ENCODE peak calls at places on chromosomes 4 and X, in four cellular contexts. K is WTC11, I is K562, S is HepG2. J is an unnamed sample.

GRCh38 chr4:107564326-107564725 is 155.7 kb downstream of the PAPSS1 start:
- DNase-seq in K (no peak), I (no peak), S (no peak), J (no peak)

GRCh38 chr4:89242864-89243740 is 64.5 kb downstream of the GPRIN3 start:
- DNase-seq in K (no peak), I (no peak), S (no peak), J (no peak)

GRCh38 chr4:38099020-38099600 is 138.9 kb downstream of the PTTG2 start:
- DNase-seq in K (no peak), I (no peak), S (no peak), J (no peak)

GRCh38 chr4:100306018-100306417 is 115.8 kb upstream of the DDIT4L start:
- DNase-seq in K (no peak), I (no peak), S (no peak), J (no peak)

GRCh38 chr4:168853770-168854169 is 156.3 kb downstream of the CBR4 start:
- DNase-seq in K (no peak), I (no peak), S (no peak), J (no peak)

GRCh38 chrX:56811599-56811998 is 82.6 kb downstream of the NBDY start:
- DNase-seq in K (no peak), I (no peak), S (no peak), J (no peak)

GRCh38 chr4:18440527-18441215 is 419.1 kb upstream of the LCORL start:
- DNase-seq in K (no peak), I (no peak), S (no peak), J (no peak)

GRCh38 chr4:80196259-80197131 is 808 bp upstream of the PRDM8 start:
- DNase-seq in K (peak), I (no peak), S (no peak), J (peak)

GRCh38 chrX:77087529-77088169 is 359.5 kb upstream of the FGF16 start:
- DNase-seq in K (no peak), I (no peak), S (peak), J (no peak)

GRCh38 chr4:8571702-8572685 is 8.2 kb upstream of the GPR78 start:
- DNase-seq in K (peak), I (no peak), S (no peak), J (no peak)

GRCh38 chr4:58679051-58679450 is 1568.9 kb upstream of the IGFBP7 start:
- DNase-seq in K (no peak), I (no peak), S (no peak), J (no peak)

GRCh38 chr4:188372856-188373255 is 233.6 kb downstream of the TRIML1 start:
- DNase-seq in K (no peak), I (no peak), S (peak), J (no peak)

GRCh38 chr4:26175016-26175786 is 145.6 kb upstream of the RBPJ start:
- DNase-seq in K (no peak), I (no peak), S (no peak), J (no peak)

GRCh38 chrX:153644356-153645125 is 2.5 kb upstream of the DUSP9 start:
- DNase-seq in K (peak), I (no peak), S (no peak), J (no peak)

GRCh38 chrX:9966775-9967408 is at the start of gene CLDN34:
- DNase-seq in K (no peak), I (peak), S (no peak), J (no peak)

GRCh38 chr4:8198206-8198905 is 734 bp upstream of the SH3TC1 start:
- DNase-seq in K (no peak), I (no peak), S (no peak), J (no peak)

GRCh38 chrX:123504630-123505270 is 228.1 kb downstream of the THOC2 start:
- DNase-seq in K (no peak), I (no peak), S (no peak), J (no peak)

GRCh38 chr4:38759077-38759789 is 23.6 kb downstream of the TLR10 start:
- DNase-seq in K (peak), I (peak), S (peak), J (peak)

GRCh38 chr4:184857446-184858121 is 31.8 kb upstream of the ACSL1 start:
- DNase-seq in K (no peak), I (no peak), S (no peak), J (no peak)

GRCh38 chr4:173167793-173168395 is 717 bp upstream of the GALNT7 start:
- DNase-seq in K (peak), I (peak), S (no peak), J (peak)

GRCh38 chr4:175656615-175657014 is 155.4 kb downstream of the GPM6A start:
- DNase-seq in K (no peak), I (no peak), S (no peak), J (no peak)

GRCh38 chrX:28135378-28136047 is 154.3 kb upstream of the DCAF8L1 start:
- DNase-seq in K (no peak), I (no peak), S (no peak), J (no peak)

GRCh38 chr4:134687646-134688628 is 486.3 kb upstream of the PABPC4L start:
- DNase-seq in K (no peak), I (no peak), S (no peak), J (no peak)

GRCh38 chr4:172740434-172740833 is 428.2 kb upstream of the GALNT7 start:
- DNase-seq in K (no peak), I (no peak), S (no peak), J (no peak)

GRCh38 chr4:179626687-179627086 is 2184.4 kb upstream of the AGA start:
- DNase-seq in K (peak), I (no peak), S (peak), J (peak)

GRCh38 chr4:16687845-16688244 is 210.6 kb downstream of the LDB2 start:
- DNase-seq in K (no peak), I (no peak), S (no peak), J (no peak)

GRCh38 chr4:161457311-161457710 is 706.5 kb downstream of the FSTL5 start:
- DNase-seq in K (no peak), I (no peak), S (no peak), J (no peak)

GRCh38 chr4:162347492-162348213 is 183.9 kb upstream of the FSTL5 start:
- DNase-seq in K (no peak), I (no peak), S (no peak), J (no peak)

GRCh38 chrX:9349572-9350259 is 115.1 kb upstream of the TBL1X start:
- DNase-seq in K (no peak), I (no peak), S (no peak), J (no peak)

GRCh38 chr4:161581262-161581661 is 582.5 kb downstream of the FSTL5 start:
- DNase-seq in K (no peak), I (no peak), S (no peak), J (no peak)

GRCh38 chrX:53288173-53288572 is 6.8 kb upstream of the IQSEC2 start:
- DNase-seq in K (peak), I (peak), S (no peak), J (no peak)

GRCh38 chr4:47071863-47072441 is 40.6 kb downstream of the GABRB1 start:
- DNase-seq in K (no peak), I (no peak), S (no peak), J (no peak)

GRCh38 chr4:39591290-39591689 is 47.4 kb downstream of the SMIM14 start:
- DNase-seq in K (no peak), I (no peak), S (peak), J (no peak)

DNA sequence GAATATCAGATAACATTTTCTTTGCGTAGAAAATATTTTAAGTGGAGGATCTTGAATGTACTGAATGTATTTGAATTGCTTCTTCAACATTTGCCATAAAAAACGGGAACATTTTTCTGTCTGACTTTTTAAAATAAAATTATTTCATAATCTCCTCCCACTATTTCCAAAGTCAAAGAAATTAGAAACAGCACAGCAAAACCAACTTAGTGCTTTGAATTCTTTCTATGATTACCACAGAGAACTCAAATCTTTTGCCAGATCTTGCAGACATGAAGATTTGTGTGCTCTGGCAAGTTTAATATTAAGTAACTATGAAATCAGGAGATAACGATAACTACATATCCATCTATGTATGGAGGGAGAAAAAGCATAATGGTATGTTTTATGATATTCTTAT is 982.1 kb downstream of the PCDH7 start:
- DNase-seq in K (no peak), I (no peak), S (no peak), J (no peak)
- TF ChIP-seq ELF4 in K (no peak), I (no peak), S (no peak), J (no peak)

GRCh38 chr4:141241986-141242385 is 21.3 kb downstream of the ZNF330 start:
- DNase-seq in K (no peak), I (no peak), S (no peak), J (no peak)
- TF ChIP-seq ELF4 in K (no peak), I (no peak), S (no peak), J (no peak)

DNA sequence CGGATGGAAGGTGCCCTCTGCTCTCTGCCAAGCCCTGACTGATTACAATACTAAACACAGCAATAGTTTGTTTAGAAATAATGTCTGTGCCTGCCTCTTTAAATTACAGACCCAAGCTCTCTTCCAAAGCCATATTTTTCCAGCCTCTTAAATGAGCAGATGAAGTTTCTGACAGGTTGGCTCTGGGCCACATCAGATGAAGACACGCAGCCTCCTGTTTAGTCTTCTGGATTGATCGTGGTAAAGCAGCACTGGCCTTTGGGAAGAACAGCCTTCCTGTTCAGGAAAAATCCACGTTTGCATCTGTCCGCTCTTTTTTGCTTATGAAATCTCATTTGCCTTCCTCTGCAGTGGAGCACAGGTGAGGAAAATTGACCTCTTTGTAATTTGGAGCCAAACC is 133.7 kb downstream of the CPE start:
- DNase-seq in K (no peak), I (no peak), S (no peak), J (no peak)
- TF ChIP-seq ELF4 in K (no peak), I (no peak), S (no peak), J (no peak)

GRCh38 chr4:140721088-140721421 is 35.1 kb downstream of the TBC1D9 start:
- DNase-seq in K (no peak), I (no peak), S (no peak), J (no peak)

GRCh38 chr4:140718240-140718639 is 37.9 kb downstream of the TBC1D9 start:
- DNase-seq in K (no peak), I (no peak), S (no peak), J (no peak)

GRCh38 chr4:140719693-140720092 is 36.5 kb downstream of the TBC1D9 start:
- DNase-seq in K (no peak), I (no peak), S (no peak), J (no peak)

GRCh38 chr4:140719022-140719421 is 37.2 kb downstream of the TBC1D9 start:
- DNase-seq in K (no peak), I (no peak), S (no peak), J (no peak)

GRCh38 chr4:140720387-140721087 is 35.6 kb downstream of the TBC1D9 start:
- DNase-seq in K (no peak), I (no peak), S (peak), J (no peak)
- TF ChIP-seq ELF4 in K (no peak), I (no peak), S (no peak), J (no peak)

GRCh38 chr4:103292373-103292772 is 94.2 kb upstream of the CENPE start:
- DNase-seq in K (no peak), I (no peak), S (no peak), J (no peak)
- TF ChIP-seq ELF4 in K (no peak), I (no peak), S (no peak), J (no peak)

GRCh38 chr4:22514431-22514830 is 1.4 kb downstream of the ADGRA3 start:
- DNase-seq in K (no peak), I (no peak), S (no peak), J (no peak)
- TF ChIP-seq ELF4 in K (no peak), I (no peak), S (no peak), J (no peak)

GRCh38 chr4:3862640-3863420 is 96.6 kb downstream of the ADRA2C start:
- DNase-seq in K (peak), I (peak), S (no peak), J (no peak)
- TF ChIP-seq ELF4 in K (no peak), I (no peak), S (no peak), J (no peak)

DNA sequence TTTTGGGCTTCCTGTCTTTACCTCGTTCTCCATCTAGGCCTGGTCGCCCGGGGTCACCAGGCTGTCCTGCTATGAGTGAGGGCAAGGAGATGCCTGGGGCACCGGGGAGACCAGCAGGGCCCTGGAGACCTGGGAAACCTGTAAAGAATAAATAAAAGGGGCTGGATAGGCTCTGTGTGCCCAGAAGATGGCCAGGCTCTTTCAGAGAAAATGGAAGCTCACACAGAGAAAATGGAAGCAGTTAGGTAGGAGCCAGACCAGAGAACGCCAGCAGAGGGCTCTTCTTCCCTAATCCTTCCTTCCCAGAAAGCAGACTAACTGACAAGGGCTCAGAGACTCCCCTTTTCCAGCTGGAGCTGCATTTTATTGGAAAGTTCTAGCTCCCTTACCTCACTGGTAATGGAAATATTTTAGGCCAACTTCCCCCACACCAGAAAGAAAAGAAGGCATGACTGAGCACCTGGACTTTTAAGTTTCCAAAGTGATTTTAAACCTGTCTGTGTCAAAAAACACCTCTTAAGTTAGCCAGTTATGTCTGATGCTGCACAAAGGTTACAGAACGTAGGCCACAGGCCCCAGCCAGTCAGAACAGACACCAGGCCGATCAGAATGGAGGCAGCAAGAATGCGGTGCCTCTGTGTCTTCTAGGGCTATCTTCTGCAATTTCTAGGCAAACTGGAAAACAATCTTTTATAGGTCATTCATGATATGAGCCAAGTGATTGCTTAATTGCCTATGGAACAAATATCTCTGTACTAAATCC is 74.0 kb downstream of the ATG4A start:
- DNase-seq in K (peak), I (peak), S (peak), J (peak)
- TF ChIP-seq ELF4 in K (no peak), I (no peak), S (no peak), J (no peak)

J was measured in HEK293T.